ENCODE peak calls at places on chromosomes 1 and 21, in five cellular contexts. A, G, N, I and Y are unnamed samples.

GRCh38 chr1:25744140-25744581 is 55.8 kb upstream of the SELENON start:
- DNase-seq in N (peak; percentile 27), A (peak; percentile 80), I (peak; percentile 94), G (peak; percentile 68), Y (no peak)

GRCh38 chr1:1290238-1290731 is 10.0 kb downstream of the SCNN1D start:
- DNase-seq in G (peak; percentile 87), A (peak; percentile 31), I (no peak), N (no peak), Y (peak; percentile 92)

GRCh38 chr1:109307363-109308021 is 681 bp upstream of the MYBPHL start:
- DNase-seq in N (no peak), G (peak; percentile 20), I (peak; percentile 43), A (no peak), Y (peak; percentile 71)

GRCh38 chr1:78068681-78069283 is 23.0 kb downstream of the GIPC2 start:
- DNase-seq in A (no peak), I (no peak), G (peak; percentile 70), N (no peak), Y (no peak)

GRCh38 chr21:17467392-17467791 is 45.5 kb upstream of the CXADR start:
- DNase-seq in G (no peak), I (no peak), A (no peak), N (no peak), Y (no peak)

GRCh38 chr1:168794057-168794456 is 65.1 kb upstream of the DPT start:
- DNase-seq in N (no peak), I (no peak), A (no peak), G (no peak), Y (no peak)

GRCh38 chr1:34188418-34188817 is 11.7 kb downstream of the C1orf94 start:
- DNase-seq in I (no peak), G (no peak), A (no peak), N (no peak), Y (no peak)

GRCh38 chr1:240491156-240491555 is 120.8 kb downstream of the GREM2 start:
- DNase-seq in I (no peak), A (no peak), N (no peak), G (no peak), Y (no peak)

GRCh38 chr1:112769611-112770010 is 54.5 kb upstream of the PPM1J start:
- DNase-seq in N (no peak), G (no peak), I (no peak), A (no peak), Y (no peak)

GRCh38 chr1:160260436-160261382 is 1.6 kb downstream of the DCAF8 start:
- DNase-seq in G (no peak), N (no peak), I (peak; percentile 50), A (no peak), Y (no peak)

GRCh38 chr1:203480084-203480483 is 4.5 kb downstream of the PRELP start:
- DNase-seq in A (no peak), I (no peak), G (no peak), N (no peak), Y (no peak)

GRCh38 chr1:175687699-175688098 is 55.7 kb downstream of the TNR start:
- DNase-seq in G (no peak), I (no peak), N (no peak), A (no peak), Y (no peak)

GRCh38 chr1:165384016-165384415 is 27.5 kb upstream of the LMX1A start:
- DNase-seq in A (no peak), G (no peak), I (no peak), N (no peak), Y (no peak)

GRCh38 chr1:94734963-94735899 is 84.9 kb upstream of the SLC44A3 start:
- DNase-seq in A (peak; percentile 59), N (no peak), I (peak; percentile 74), G (peak; percentile 73), Y (no peak)

GRCh38 chr1:64744492-64745180 is at the start of gene RAVER2:
- DNase-seq in A (peak; percentile 74), G (peak; percentile 87), N (peak; percentile 46), I (peak; percentile 84), Y (peak; percentile 80)

GRCh38 chr1:119603695-119604094 is 44.4 kb downstream of the ZNF697 start:
- DNase-seq in N (no peak), A (no peak), G (no peak), I (no peak), Y (no peak)

GRCh38 chr1:193013005-193013404 is 46.2 kb downstream of the UCHL5 start:
- DNase-seq in N (no peak), I (no peak), A (no peak), G (no peak), Y (no peak)

GRCh38 chr1:5660141-5660935 is 331.9 kb downstream of the NPHP4 start:
- DNase-seq in A (no peak), N (no peak), I (no peak), G (peak; percentile 26), Y (no peak)

GRCh38 chr21:25188639-25189038 is 418.6 kb downstream of the MRPL39 start:
- DNase-seq in A (no peak), I (no peak), N (no peak), G (no peak), Y (no peak)

GRCh38 chr1:7670334-7671145 is 100.6 kb upstream of the VAMP3 start:
- DNase-seq in G (no peak), I (no peak), A (no peak), N (no peak), Y (no peak)

GRCh38 chr1:85484264-85484663 is 19.3 kb upstream of the DDAH1 start:
- DNase-seq in I (no peak), G (no peak), A (no peak), N (no peak), Y (no peak)

GRCh38 chr1:231162970-231163830 is 1.3 kb downstream of the TRIM67 start:
- DNase-seq in G (no peak), N (no peak), I (no peak), A (no peak), Y (peak; percentile 83)

GRCh38 chr1:152946248-152946647 is 758 bp upstream of the SPRR5 start:
- DNase-seq in I (no peak), G (no peak), A (no peak), N (no peak), Y (no peak)

GRCh38 chr1:248857201-248857600 is 1.7 kb downstream of the ZNF692 start:
- DNase-seq in A (no peak), N (no peak), I (peak; percentile 24), G (no peak), Y (no peak)

DNA sequence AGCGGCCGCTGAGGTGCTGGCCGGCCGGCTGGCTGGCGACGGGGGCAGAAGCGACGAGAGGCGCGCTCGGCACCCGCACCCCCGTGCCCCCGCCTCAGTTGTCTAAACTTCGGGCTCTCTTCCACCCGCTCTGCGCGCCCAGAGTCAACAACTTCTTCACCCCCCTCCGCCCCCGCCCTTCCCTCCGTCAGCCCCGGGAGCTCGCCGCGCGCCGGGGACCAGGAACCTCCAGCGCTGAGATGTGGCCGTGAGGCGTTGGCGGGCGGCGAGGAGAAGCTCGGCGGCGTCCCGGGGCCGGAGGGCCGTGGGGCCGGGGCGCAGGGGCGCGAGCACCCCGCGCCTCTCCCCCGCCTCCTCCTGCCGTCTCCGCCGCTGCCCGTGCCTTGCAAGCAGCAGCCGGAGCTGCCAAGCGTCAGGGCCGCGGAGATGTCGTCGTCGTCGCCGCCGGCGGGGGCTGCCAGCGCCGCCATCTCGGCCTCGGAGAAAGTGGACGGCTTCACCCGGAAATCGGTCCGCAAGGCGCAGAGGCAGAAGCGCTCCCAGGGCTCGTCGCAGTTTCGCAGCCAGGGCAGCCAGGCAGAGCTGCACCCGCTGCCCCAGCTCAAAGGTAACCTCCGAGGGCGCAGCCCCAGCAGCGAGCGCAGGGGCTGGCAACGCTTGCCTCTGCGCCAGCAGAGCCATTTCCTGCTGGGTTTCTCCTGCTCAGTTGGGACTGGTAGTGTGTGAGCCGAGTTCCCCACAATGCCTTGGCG is 651 bp downstream of the PPP2R5A start:
- DNase-seq in A (peak; percentile 64), I (peak; percentile 80), G (peak; percentile 78), N (peak; percentile 41), Y (peak; percentile 93)
- TF ChIP-seq POLR2A in A (peak; percentile 32), I (peak; percentile 75), G (peak; percentile 85), N (peak; percentile 32), Y (peak; percentile 14)

GRCh38 chr21:33135925-33136324 is 66.0 kb downstream of the OLIG1 start:
- DNase-seq in A (no peak), N (no peak), I (no peak), G (peak; percentile 12), Y (no peak)
- H3K27ac ChIP-seq in A (no peak overlapping the region), N (no peak overlapping the region), I (no peak overlapping the region), G (no peak overlapping the region), Y (no peak overlapping the region)

DNA sequence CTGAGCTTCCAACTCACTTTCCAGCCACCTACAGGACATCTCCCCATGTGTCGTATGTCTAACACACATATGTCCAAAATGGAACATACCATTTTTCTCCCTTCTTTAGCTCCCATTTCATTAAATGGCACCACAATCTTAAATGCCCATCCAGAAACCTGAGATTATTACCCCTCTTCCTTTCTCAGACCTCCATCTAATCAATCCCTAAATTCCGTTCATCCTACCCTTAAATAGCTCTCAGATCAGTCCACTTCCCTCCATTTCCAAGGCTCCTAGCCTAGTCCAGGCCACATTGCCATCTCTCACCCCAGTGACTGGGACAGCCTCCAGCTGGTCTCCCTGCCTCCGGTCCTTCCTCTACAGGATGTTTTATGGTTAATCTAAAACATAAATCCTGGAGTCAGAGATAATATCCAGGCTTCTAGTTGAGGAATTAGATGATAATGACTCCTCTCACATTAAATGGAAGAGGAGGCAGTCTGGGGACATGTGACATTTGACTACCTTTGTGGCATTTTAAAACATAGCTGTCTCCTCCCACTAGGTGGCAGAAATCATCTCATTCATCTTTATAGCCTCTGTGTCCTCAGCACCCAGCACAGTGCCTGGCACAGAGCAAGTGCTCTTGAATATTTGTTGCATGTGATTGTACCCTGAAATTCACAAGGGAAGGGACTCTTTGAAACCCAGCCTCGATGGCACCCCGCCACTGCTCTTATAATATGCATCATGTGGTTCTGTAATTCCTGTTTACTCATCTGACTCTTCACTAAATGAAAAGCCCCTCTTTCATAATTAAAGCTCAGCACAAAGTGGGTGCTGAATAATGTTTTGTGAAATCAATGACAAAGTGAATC is 102.3 kb downstream of the TMEM53 start:
- DNase-seq in I (no peak), A (no peak), N (peak; percentile 46), G (peak; percentile 10), Y (no peak)
- TF ChIP-seq CTCF in I (peak; percentile 39), A (no peak), N (peak; percentile 44), G (peak; percentile 44), Y (peak; percentile 43)

GRCh38 chr1:24502168-24503002 is at the start of gene RCAN3:
- DNase-seq in A (peak; percentile 61), I (peak; percentile 91), N (peak; percentile 87), G (peak; percentile 92), Y (peak; percentile 91)
- TF ChIP-seq POLR2A in A (peak; percentile 46), I (peak; percentile 71), N (peak; percentile 42), G (peak; percentile 91), Y (peak; percentile 63)

DNA sequence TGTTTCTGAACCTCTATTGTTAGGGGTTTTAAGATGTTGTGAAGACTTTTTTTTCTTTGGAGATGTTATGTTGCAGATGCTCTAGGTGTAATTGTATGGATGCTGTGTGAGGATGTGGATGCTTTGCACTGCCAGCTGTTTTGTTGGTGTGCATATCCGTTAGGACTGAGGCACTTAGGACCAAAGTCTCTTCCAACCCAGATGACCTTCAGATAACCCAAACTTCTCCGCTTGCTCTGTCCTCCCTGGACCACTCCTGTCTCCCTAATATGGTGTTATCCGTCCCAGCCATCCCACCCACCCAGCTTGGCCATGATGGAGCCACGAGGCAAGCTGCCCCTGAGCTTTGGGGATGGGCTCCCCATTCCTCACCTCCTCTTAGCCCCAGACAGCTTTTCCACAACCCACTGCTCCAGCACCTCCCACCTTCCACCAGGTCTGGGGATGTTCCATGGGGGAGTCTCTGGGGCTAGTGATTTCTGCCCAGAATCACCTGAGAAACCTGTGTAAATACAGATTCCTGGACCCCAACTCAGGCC is 5.1 kb upstream of the LEFTY2 start:
- DNase-seq in N (no peak), I (no peak), A (no peak), G (no peak), Y (no peak)
- H3K27ac ChIP-seq in N (no peak overlapping the region), I (no peak overlapping the region), A (no peak overlapping the region), G (no peak overlapping the region), Y (no peak overlapping the region)